ENCODE peak calls at places on chromosomes 5 and 9, in seven cellular contexts. One of them, this sample, is unnamed.

GRCh38 chr5:41790038-41790776 is 80.0 kb downstream of the OXCT1 start:
- DNase-seq in lower lobe of right lung: no peak
- DNase-seq in SK-N-SH: peak; percentile 55
- DNase-seq in upper lobe of right lung: no peak
- DNase-seq in left ventricle myocardium inferior: no peak
- DNase-seq in adrenal gland: no peak
- DNase-seq in H1: no peak
- DNase-seq in this sample: no peak

GRCh38 chr9:36793277-36793676 is 220.6 kb downstream of the MELK start:
- DNase-seq in lower lobe of right lung: no peak
- DNase-seq in SK-N-SH: peak; percentile 24
- DNase-seq in upper lobe of right lung: no peak
- DNase-seq in left ventricle myocardium inferior: no peak
- DNase-seq in adrenal gland: no peak
- DNase-seq in H1: peak; percentile 79
- DNase-seq in this sample: no peak

GRCh38 chr5:53265043-53265442 is 155.5 kb upstream of the MOCS2 start:
- DNase-seq in lower lobe of right lung: no peak
- DNase-seq in SK-N-SH: no peak
- DNase-seq in upper lobe of right lung: no peak
- DNase-seq in left ventricle myocardium inferior: no peak
- DNase-seq in adrenal gland: no peak
- DNase-seq in H1: no peak
- DNase-seq in this sample: no peak

GRCh38 chr5:158953929-158954534 is 145.7 kb downstream of the EBF1 start:
- DNase-seq in lower lobe of right lung: no peak
- DNase-seq in SK-N-SH: no peak
- DNase-seq in upper lobe of right lung: no peak
- DNase-seq in left ventricle myocardium inferior: no peak
- DNase-seq in adrenal gland: no peak
- DNase-seq in H1: no peak
- DNase-seq in this sample: peak; percentile 75

GRCh38 chr9:97744710-97745708 is 47.9 kb upstream of the XPA start:
- DNase-seq in lower lobe of right lung: no peak
- DNase-seq in SK-N-SH: peak; percentile 22
- DNase-seq in upper lobe of right lung: no peak
- DNase-seq in left ventricle myocardium inferior: no peak
- DNase-seq in adrenal gland: peak; percentile 68
- DNase-seq in H1: peak; percentile 61
- DNase-seq in this sample: no peak

GRCh38 chr5:172503925-172504730 is 49.8 kb upstream of the SH3PXD2B start:
- DNase-seq in lower lobe of right lung: no peak
- DNase-seq in SK-N-SH: no peak
- DNase-seq in upper lobe of right lung: peak; percentile 60
- DNase-seq in left ventricle myocardium inferior: peak; percentile 85
- DNase-seq in adrenal gland: peak; percentile 37
- DNase-seq in H1: peak; percentile 34
- DNase-seq in this sample: peak; percentile 30

GRCh38 chr9:97363661-97364299 is 48.1 kb upstream of the TDRD7 start:
- DNase-seq in lower lobe of right lung: no peak
- DNase-seq in SK-N-SH: no peak
- DNase-seq in upper lobe of right lung: no peak
- DNase-seq in left ventricle myocardium inferior: no peak
- DNase-seq in adrenal gland: no peak
- DNase-seq in H1: no peak
- DNase-seq in this sample: no peak

GRCh38 chr5:14397717-14398116 is 183.9 kb upstream of the OTULINL start:
- DNase-seq in lower lobe of right lung: no peak
- DNase-seq in SK-N-SH: no peak
- DNase-seq in upper lobe of right lung: no peak
- DNase-seq in left ventricle myocardium inferior: no peak
- DNase-seq in adrenal gland: no peak
- DNase-seq in H1: no peak
- DNase-seq in this sample: no peak

GRCh38 chr5:134236208-134236761 is 10.4 kb upstream of the PPP2CA start:
- DNase-seq in lower lobe of right lung: no peak
- DNase-seq in SK-N-SH: no peak
- DNase-seq in upper lobe of right lung: no peak
- DNase-seq in left ventricle myocardium inferior: no peak
- DNase-seq in adrenal gland: no peak
- DNase-seq in H1: no peak
- DNase-seq in this sample: no peak

GRCh38 chr5:44665101-44665701 is 143.5 kb upstream of the MRPS30 start:
- DNase-seq in lower lobe of right lung: no peak
- DNase-seq in SK-N-SH: no peak
- DNase-seq in upper lobe of right lung: no peak
- DNase-seq in left ventricle myocardium inferior: no peak
- DNase-seq in adrenal gland: no peak
- DNase-seq in H1: no peak
- DNase-seq in this sample: peak; percentile 66

GRCh38 chr9:131228988-131229387 is 47.3 kb downstream of the FAM78A start:
- DNase-seq in lower lobe of right lung: no peak
- DNase-seq in SK-N-SH: no peak
- DNase-seq in upper lobe of right lung: no peak
- DNase-seq in left ventricle myocardium inferior: no peak
- DNase-seq in adrenal gland: no peak
- DNase-seq in H1: no peak
- DNase-seq in this sample: no peak

GRCh38 chr9:121743441-121744001 is 92.1 kb downstream of the DAB2IP start:
- DNase-seq in lower lobe of right lung: peak; percentile 87
- DNase-seq in SK-N-SH: peak; percentile 94
- DNase-seq in upper lobe of right lung: peak; percentile 91
- DNase-seq in left ventricle myocardium inferior: peak; percentile 87
- DNase-seq in adrenal gland: peak; percentile 94
- DNase-seq in H1: peak; percentile 69
- DNase-seq in this sample: peak; percentile 87

GRCh38 chr5:73266925-73267775 is 94.2 kb downstream of the TMEM174 start:
- DNase-seq in lower lobe of right lung: no peak
- DNase-seq in SK-N-SH: no peak
- DNase-seq in upper lobe of right lung: no peak
- DNase-seq in left ventricle myocardium inferior: no peak
- DNase-seq in adrenal gland: no peak
- DNase-seq in H1: no peak
- DNase-seq in this sample: no peak

GRCh38 chr9:107484117-107484723 is 5.3 kb downstream of the KLF4 start:
- DNase-seq in lower lobe of right lung: no peak
- DNase-seq in SK-N-SH: peak; percentile 52
- DNase-seq in upper lobe of right lung: no peak
- DNase-seq in left ventricle myocardium inferior: no peak
- DNase-seq in adrenal gland: no peak
- DNase-seq in H1: no peak
- DNase-seq in this sample: no peak

GRCh38 chr9:37902804-37903580 is 935 bp downstream of the SLC25A51 start:
- DNase-seq in lower lobe of right lung: no peak
- DNase-seq in SK-N-SH: no peak
- DNase-seq in upper lobe of right lung: no peak
- DNase-seq in left ventricle myocardium inferior: no peak
- DNase-seq in adrenal gland: no peak
- DNase-seq in H1: no peak
- DNase-seq in this sample: peak; percentile 22

GRCh38 chr5:98513378-98513777 is 260.1 kb upstream of the RGMB start:
- DNase-seq in lower lobe of right lung: no peak
- DNase-seq in SK-N-SH: no peak
- DNase-seq in upper lobe of right lung: no peak
- DNase-seq in left ventricle myocardium inferior: no peak
- DNase-seq in adrenal gland: no peak
- DNase-seq in H1: no peak
- DNase-seq in this sample: no peak

GRCh38 chr5:126884269-126884819 is 107.4 kb downstream of the LMNB1 start:
- DNase-seq in lower lobe of right lung: no peak
- DNase-seq in SK-N-SH: no peak
- DNase-seq in upper lobe of right lung: no peak
- DNase-seq in left ventricle myocardium inferior: no peak
- DNase-seq in adrenal gland: no peak
- DNase-seq in H1: no peak
- DNase-seq in this sample: no peak

GRCh38 chr5:112186401-112186990 is 232.6 kb downstream of the EPB41L4A start:
- DNase-seq in lower lobe of right lung: no peak
- DNase-seq in SK-N-SH: peak; percentile 44
- DNase-seq in upper lobe of right lung: no peak
- DNase-seq in left ventricle myocardium inferior: no peak
- DNase-seq in adrenal gland: no peak
- DNase-seq in H1: no peak
- DNase-seq in this sample: no peak

GRCh38 chr5:54217826-54218503 is 92.4 kb downstream of the ARL15 start:
- DNase-seq in lower lobe of right lung: no peak
- DNase-seq in SK-N-SH: peak; percentile 45
- DNase-seq in upper lobe of right lung: no peak
- DNase-seq in left ventricle myocardium inferior: no peak
- DNase-seq in adrenal gland: no peak
- DNase-seq in H1: no peak
- DNase-seq in this sample: no peak

GRCh38 chr5:149831492-149831891 is 101.4 kb downstream of the PPARGC1B start:
- DNase-seq in lower lobe of right lung: no peak
- DNase-seq in SK-N-SH: no peak
- DNase-seq in upper lobe of right lung: no peak
- DNase-seq in left ventricle myocardium inferior: no peak
- DNase-seq in adrenal gland: no peak
- DNase-seq in H1: no peak
- DNase-seq in this sample: peak; percentile 27

GRCh38 chr5:149827501-149827990 is 97.4 kb downstream of the PPARGC1B start:
- DNase-seq in lower lobe of right lung: no peak
- DNase-seq in SK-N-SH: no peak
- DNase-seq in upper lobe of right lung: no peak
- DNase-seq in left ventricle myocardium inferior: no peak
- DNase-seq in adrenal gland: no peak
- DNase-seq in H1: no peak
- DNase-seq in this sample: peak; percentile 30

GRCh38 chr5:149828161-149829011 is 98.3 kb downstream of the PPARGC1B start:
- DNase-seq in lower lobe of right lung: peak; percentile 87
- DNase-seq in SK-N-SH: peak; percentile 83
- DNase-seq in upper lobe of right lung: peak; percentile 89
- DNase-seq in left ventricle myocardium inferior: peak; percentile 87
- DNase-seq in adrenal gland: peak; percentile 92
- DNase-seq in H1: peak; percentile 94
- DNase-seq in this sample: peak; percentile 91

GRCh38 chr5:149830579-149830978 is 100.5 kb downstream of the PPARGC1B start:
- DNase-seq in lower lobe of right lung: no peak
- DNase-seq in SK-N-SH: no peak
- DNase-seq in upper lobe of right lung: no peak
- DNase-seq in left ventricle myocardium inferior: no peak
- DNase-seq in adrenal gland: no peak
- DNase-seq in H1: no peak
- DNase-seq in this sample: peak; percentile 52

GRCh38 chr5:149829954-149830353 is 99.8 kb downstream of the PPARGC1B start:
- DNase-seq in lower lobe of right lung: no peak
- DNase-seq in SK-N-SH: peak; percentile 53
- DNase-seq in upper lobe of right lung: no peak
- DNase-seq in left ventricle myocardium inferior: no peak
- DNase-seq in adrenal gland: no peak
- DNase-seq in H1: no peak
- DNase-seq in this sample: no peak
- TF ChIP-seq CTCF in lower lobe of right lung: no peak
- TF ChIP-seq CTCF in SK-N-SH: peak; percentile 39
- TF ChIP-seq CTCF in upper lobe of right lung: no peak
- TF ChIP-seq CTCF in left ventricle myocardium inferior: peak; percentile 33
- TF ChIP-seq CTCF in adrenal gland: no peak
- TF ChIP-seq CTCF in H1: peak; percentile 33
- TF ChIP-seq CTCF in this sample: no peak

GRCh38 chr5:139392678-139393496 is 2.0 kb downstream of the PROB1 start:
- DNase-seq in lower lobe of right lung: peak; percentile 82
- DNase-seq in SK-N-SH: peak; percentile 92
- DNase-seq in upper lobe of right lung: peak; percentile 84
- DNase-seq in left ventricle myocardium inferior: peak; percentile 58
- DNase-seq in adrenal gland: peak; percentile 72
- DNase-seq in H1: peak; percentile 94
- DNase-seq in this sample: peak; percentile 97

GRCh38 chr5:139389701-139390638 is at the start of gene MZB1:
- DNase-seq in lower lobe of right lung: no peak
- DNase-seq in SK-N-SH: no peak
- DNase-seq in upper lobe of right lung: no peak
- DNase-seq in left ventricle myocardium inferior: no peak
- DNase-seq in adrenal gland: no peak
- DNase-seq in H1: no peak
- DNase-seq in this sample: peak; percentile 91

GRCh38 chr5:139392324-139392677 is 2.6 kb upstream of the MZB1 start:
- DNase-seq in lower lobe of right lung: no peak
- DNase-seq in SK-N-SH: no peak
- DNase-seq in upper lobe of right lung: no peak
- DNase-seq in left ventricle myocardium inferior: no peak
- DNase-seq in adrenal gland: no peak
- DNase-seq in H1: no peak
- DNase-seq in this sample: no peak

GRCh38 chr5:139390639-139391569 is 1.2 kb upstream of the MZB1 start:
- DNase-seq in lower lobe of right lung: no peak
- DNase-seq in SK-N-SH: no peak
- DNase-seq in upper lobe of right lung: no peak
- DNase-seq in left ventricle myocardium inferior: no peak
- DNase-seq in adrenal gland: no peak
- DNase-seq in H1: no peak
- DNase-seq in this sample: no peak

GRCh38 chr5:139391570-139392323 is 2.0 kb upstream of the MZB1 start:
- DNase-seq in lower lobe of right lung: no peak
- DNase-seq in SK-N-SH: no peak
- DNase-seq in upper lobe of right lung: no peak
- DNase-seq in left ventricle myocardium inferior: no peak
- DNase-seq in adrenal gland: no peak
- DNase-seq in H1: peak; percentile 70
- DNase-seq in this sample: no peak
- H3K4me1 ChIP-seq in lower lobe of right lung: peaks cover 46% of the 10 kb centered on the region
- H3K4me1 ChIP-seq in SK-N-SH: no peaks in the 10 kb centered on the region
- H3K4me1 ChIP-seq in upper lobe of right lung: peaks cover 29% of the 10 kb centered on the region
- H3K4me1 ChIP-seq in left ventricle myocardium inferior: peaks cover 83% of the 10 kb centered on the region
- H3K4me1 ChIP-seq in adrenal gland: peaks cover 30% of the 10 kb centered on the region
- H3K4me1 ChIP-seq in H1: peaks cover 26% of the 10 kb centered on the region
- H3K4me1 ChIP-seq in this sample: peaks cover 95% of the 10 kb centered on the region

DNA sequence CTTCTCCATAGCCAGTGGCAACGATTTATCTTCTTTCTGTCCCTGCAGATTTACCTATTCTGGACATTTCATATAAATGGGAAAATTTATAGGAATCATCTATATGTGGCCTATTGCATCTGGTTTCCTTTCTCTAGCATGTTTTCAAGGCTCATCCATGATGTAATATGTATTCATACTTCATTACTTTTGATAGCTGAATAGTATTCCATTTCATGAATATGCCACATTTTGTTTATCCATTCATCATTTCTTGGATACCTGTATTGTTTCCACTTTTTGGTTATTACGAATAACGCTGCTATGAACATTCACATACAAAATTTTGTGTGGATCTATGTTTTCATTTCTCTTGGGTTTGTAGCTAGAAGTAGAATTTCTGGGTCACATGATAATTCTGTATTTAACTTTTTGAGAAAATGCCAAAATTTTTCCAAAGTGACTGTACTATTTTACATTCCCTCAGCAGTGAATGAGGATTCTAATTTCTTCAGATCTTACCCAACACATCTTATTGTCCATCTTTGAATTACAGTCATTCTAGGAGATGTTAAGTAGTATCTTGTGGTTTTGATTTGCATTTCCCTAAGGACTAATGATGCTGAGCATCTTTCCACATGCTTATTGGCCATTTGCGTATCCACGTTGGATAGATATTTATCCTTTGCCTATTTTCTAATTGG is 3.6 kb downstream of the IARS1 start:
- DNase-seq in lower lobe of right lung: no peak
- DNase-seq in SK-N-SH: no peak
- DNase-seq in upper lobe of right lung: no peak
- DNase-seq in left ventricle myocardium inferior: no peak
- DNase-seq in adrenal gland: no peak
- DNase-seq in H1: no peak
- DNase-seq in this sample: no peak
- H3K36me3 ChIP-seq in lower lobe of right lung: peaks cover 41% of the 10 kb centered on the region
- H3K36me3 ChIP-seq in SK-N-SH: peaks cover 58% of the 10 kb centered on the region
- H3K36me3 ChIP-seq in upper lobe of right lung: peaks cover 36% of the 10 kb centered on the region
- H3K36me3 ChIP-seq in left ventricle myocardium inferior: peaks cover 44% of the 10 kb centered on the region
- H3K36me3 ChIP-seq in adrenal gland: peaks cover 14% of the 10 kb centered on the region
- H3K36me3 ChIP-seq in H1: peaks cover 24% of the 10 kb centered on the region
- H3K36me3 ChIP-seq in this sample: no peaks in the 10 kb centered on the region

GRCh38 chr9:80698725-80699124 is 990.6 kb downstream of the TLE1 start:
- DNase-seq in lower lobe of right lung: no peak
- DNase-seq in SK-N-SH: no peak
- DNase-seq in upper lobe of right lung: no peak
- DNase-seq in left ventricle myocardium inferior: no peak
- DNase-seq in adrenal gland: no peak
- DNase-seq in H1: no peak
- DNase-seq in this sample: no peak
- TF ChIP-seq CTCF in lower lobe of right lung: no peak
- TF ChIP-seq CTCF in SK-N-SH: no peak
- TF ChIP-seq CTCF in upper lobe of right lung: no peak
- TF ChIP-seq CTCF in left ventricle myocardium inferior: no peak
- TF ChIP-seq CTCF in adrenal gland: no peak
- TF ChIP-seq CTCF in H1: no peak
- TF ChIP-seq CTCF in this sample: no peak